ENCODE peak calls at places on chromosomes 13 and 19, in six cellular contexts. One of them, this sample, is unnamed.

GRCh38 chr19:34960103-34960805 is 3.8 kb downstream of the ZNF792 start:
- DNase-seq in B cell: no peak
- DNase-seq in endodermal cell: no peak
- DNase-seq in foreskin keratinocyte: no peak
- DNase-seq in activated B cell treated with CpG ODN at 0.5 μM for 24 hours: no peak
- DNase-seq in neural crest cell: no peak
- DNase-seq in this sample: no peak

GRCh38 chr19:7638802-7639465 is 2.0 kb downstream of the STXBP2 start:
- DNase-seq in foreskin keratinocyte: no peak
- DNase-seq in endodermal cell: no peak
- DNase-seq in B cell: no peak
- DNase-seq in neural crest cell: no peak
- DNase-seq in activated B cell treated with CpG ODN at 0.5 μM for 24 hours: no peak
- DNase-seq in this sample: no peak

GRCh38 chr13:61246351-61246750 is 169.3 kb downstream of the PCDH20 start:
- DNase-seq in activated B cell treated with CpG ODN at 0.5 μM for 24 hours: no peak
- DNase-seq in B cell: no peak
- DNase-seq in foreskin keratinocyte: no peak
- DNase-seq in endodermal cell: no peak
- DNase-seq in neural crest cell: no peak
- DNase-seq in this sample: no peak

GRCh38 chr13:88895261-88895941 is 1224.2 kb downstream of the SLITRK5 start:
- DNase-seq in neural crest cell: no peak
- DNase-seq in activated B cell treated with CpG ODN at 0.5 μM for 24 hours: no peak
- DNase-seq in foreskin keratinocyte: no peak
- DNase-seq in endodermal cell: no peak
- DNase-seq in B cell: no peak
- DNase-seq in this sample: no peak

GRCh38 chr13:111564657-111565056 is 244.2 kb downstream of the TEX29 start:
- DNase-seq in neural crest cell: no peak
- DNase-seq in B cell: no peak
- DNase-seq in foreskin keratinocyte: no peak
- DNase-seq in activated B cell treated with CpG ODN at 0.5 μM for 24 hours: no peak
- DNase-seq in endodermal cell: no peak
- DNase-seq in this sample: no peak

GRCh38 chr19:19338082-19338481 is 17.5 kb downstream of the MAU2 start:
- DNase-seq in endodermal cell: no peak
- DNase-seq in neural crest cell: no peak
- DNase-seq in activated B cell treated with CpG ODN at 0.5 μM for 24 hours: no peak
- DNase-seq in foreskin keratinocyte: peak; percentile 24
- DNase-seq in B cell: no peak
- DNase-seq in this sample: no peak

GRCh38 chr13:90416519-90416918 is 931.0 kb upstream of the MIR17HG start:
- DNase-seq in activated B cell treated with CpG ODN at 0.5 μM for 24 hours: no peak
- DNase-seq in foreskin keratinocyte: peak; percentile 6
- DNase-seq in B cell: no peak
- DNase-seq in endodermal cell: peak; percentile 44
- DNase-seq in neural crest cell: no peak
- DNase-seq in this sample: no peak

GRCh38 chr13:30715837-30716236 is 19.5 kb upstream of the ALOX5AP start:
- DNase-seq in B cell: no peak
- DNase-seq in endodermal cell: peak; percentile 10
- DNase-seq in neural crest cell: no peak
- DNase-seq in activated B cell treated with CpG ODN at 0.5 μM for 24 hours: no peak
- DNase-seq in foreskin keratinocyte: peak; percentile 39
- DNase-seq in this sample: no peak

GRCh38 chr19:30908262-30908771 is 440.9 kb downstream of the TSHZ3 start:
- DNase-seq in activated B cell treated with CpG ODN at 0.5 μM for 24 hours: no peak
- DNase-seq in B cell: no peak
- DNase-seq in neural crest cell: no peak
- DNase-seq in endodermal cell: no peak
- DNase-seq in foreskin keratinocyte: no peak
- DNase-seq in this sample: no peak

DNA sequence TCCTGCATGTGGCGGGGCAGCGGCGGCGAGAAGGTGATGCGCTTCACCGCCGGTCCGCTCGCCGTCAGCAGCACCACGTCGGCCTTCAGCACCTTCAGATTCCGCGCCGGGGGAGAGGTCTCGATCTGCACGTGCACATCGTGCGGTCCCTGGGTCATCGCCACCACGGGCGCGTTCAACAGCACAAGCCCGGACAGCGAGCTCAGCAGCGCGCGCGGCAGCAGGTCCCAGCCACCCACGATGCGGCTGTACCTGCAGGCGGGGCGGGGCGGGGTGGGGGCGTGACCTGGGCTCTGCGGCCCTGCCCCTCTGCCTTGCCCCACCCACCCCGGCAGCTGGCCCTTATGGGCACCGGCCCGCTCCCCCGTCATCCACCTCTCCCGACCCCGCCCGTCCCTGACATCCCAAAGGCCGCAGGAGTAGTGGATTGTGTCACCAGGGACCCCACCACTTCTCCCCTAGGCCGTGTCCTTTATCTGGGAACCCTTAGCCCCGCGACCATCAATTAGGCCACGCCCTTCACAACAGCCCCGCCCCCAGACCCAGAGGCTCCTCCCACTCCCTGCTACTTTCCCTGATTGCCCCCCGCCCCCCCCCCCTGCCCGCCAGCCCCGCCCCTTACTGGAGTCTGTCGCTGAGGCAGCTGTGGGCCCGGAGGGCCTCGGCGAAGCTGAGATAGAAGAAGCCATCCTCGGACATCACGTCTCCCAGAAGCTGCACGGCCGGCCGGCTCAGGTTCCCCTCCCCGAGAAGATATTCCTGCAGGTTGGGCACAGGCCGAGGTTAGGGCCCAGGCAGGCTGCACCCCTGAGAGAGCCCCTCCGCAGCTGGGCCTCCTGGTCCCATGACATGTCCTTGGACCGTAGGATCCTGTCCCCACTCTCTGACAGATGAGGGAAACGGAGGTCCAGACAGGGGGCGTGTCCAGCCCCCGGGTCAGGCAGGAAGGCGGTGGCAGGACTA is 6.1 kb downstream of the IL4I1 start:
- DNase-seq in foreskin keratinocyte: peak; percentile 51
- DNase-seq in B cell: peak; percentile 52
- DNase-seq in endodermal cell: peak; percentile 93
- DNase-seq in activated B cell treated with CpG ODN at 0.5 μM for 24 hours: peak; percentile 68
- DNase-seq in neural crest cell: peak; percentile 46
- DNase-seq in this sample: peak; percentile 87
- TF ChIP-seq CTCF in foreskin keratinocyte: no peak
- TF ChIP-seq CTCF in B cell: peak; percentile 69
- TF ChIP-seq CTCF in endodermal cell: peak; percentile 24
- TF ChIP-seq CTCF in activated B cell treated with CpG ODN at 0.5 μM for 24 hours: no peak
- TF ChIP-seq CTCF in neural crest cell: peak; percentile 8
- TF ChIP-seq CTCF in this sample: no peak

DNA sequence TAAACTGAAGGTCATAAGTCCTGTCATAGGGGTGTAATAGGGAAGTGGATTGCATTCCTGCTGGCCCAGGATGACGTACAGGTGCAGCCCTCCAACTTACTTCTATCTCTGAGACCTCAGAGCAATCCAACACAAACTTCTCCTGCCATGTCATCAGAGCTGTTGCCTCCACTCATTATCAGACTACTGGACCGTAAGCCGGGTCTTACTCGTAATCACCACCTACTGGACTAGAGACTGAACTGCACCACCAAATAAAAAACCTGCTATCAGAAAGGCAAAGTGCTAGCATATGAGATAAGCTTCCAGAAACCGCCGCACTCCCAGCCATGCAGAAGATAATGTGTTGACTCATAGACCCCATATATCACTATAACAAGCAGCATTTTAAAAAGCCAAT is 102.1 kb downstream of the SLITRK1 start:
- DNase-seq in neural crest cell: no peak
- DNase-seq in foreskin keratinocyte: peak; percentile 18
- DNase-seq in endodermal cell: peak; percentile 64
- DNase-seq in activated B cell treated with CpG ODN at 0.5 μM for 24 hours: no peak
- DNase-seq in B cell: no peak
- DNase-seq in this sample: no peak
- TF ChIP-seq CTCF in neural crest cell: peak; percentile 54
- TF ChIP-seq CTCF in foreskin keratinocyte: peak; percentile 65
- TF ChIP-seq CTCF in endodermal cell: peak; percentile 76
- TF ChIP-seq CTCF in activated B cell treated with CpG ODN at 0.5 μM for 24 hours: no peak
- TF ChIP-seq CTCF in B cell: no peak
- TF ChIP-seq CTCF in this sample: peak; percentile 50

GRCh38 chr19:3058821-3059314 is 3.4 kb downstream of the TLE5 start:
- DNase-seq in foreskin keratinocyte: no peak
- DNase-seq in neural crest cell: no peak
- DNase-seq in B cell: no peak
- DNase-seq in activated B cell treated with CpG ODN at 0.5 μM for 24 hours: no peak
- DNase-seq in endodermal cell: peak; percentile 24
- DNase-seq in this sample: no peak

GRCh38 chr19:3060852-3061182 is 1.5 kb downstream of the TLE5 start:
- DNase-seq in activated B cell treated with CpG ODN at 0.5 μM for 24 hours: no peak
- DNase-seq in neural crest cell: no peak
- DNase-seq in endodermal cell: no peak
- DNase-seq in B cell: no peak
- DNase-seq in foreskin keratinocyte: peak; percentile 20
- DNase-seq in this sample: no peak

GRCh38 chr19:3058009-3058820 is 4.1 kb downstream of the TLE5 start:
- DNase-seq in activated B cell treated with CpG ODN at 0.5 μM for 24 hours: no peak
- DNase-seq in neural crest cell: no peak
- DNase-seq in B cell: no peak
- DNase-seq in foreskin keratinocyte: no peak
- DNase-seq in endodermal cell: peak; percentile 36
- DNase-seq in this sample: no peak

GRCh38 chr19:3061214-3062161 is 807 bp downstream of the TLE5 start:
- DNase-seq in B cell: peak; percentile 80
- DNase-seq in foreskin keratinocyte: no peak
- DNase-seq in activated B cell treated with CpG ODN at 0.5 μM for 24 hours: peak; percentile 64
- DNase-seq in endodermal cell: no peak
- DNase-seq in neural crest cell: no peak
- DNase-seq in this sample: peak; percentile 87

DNA sequence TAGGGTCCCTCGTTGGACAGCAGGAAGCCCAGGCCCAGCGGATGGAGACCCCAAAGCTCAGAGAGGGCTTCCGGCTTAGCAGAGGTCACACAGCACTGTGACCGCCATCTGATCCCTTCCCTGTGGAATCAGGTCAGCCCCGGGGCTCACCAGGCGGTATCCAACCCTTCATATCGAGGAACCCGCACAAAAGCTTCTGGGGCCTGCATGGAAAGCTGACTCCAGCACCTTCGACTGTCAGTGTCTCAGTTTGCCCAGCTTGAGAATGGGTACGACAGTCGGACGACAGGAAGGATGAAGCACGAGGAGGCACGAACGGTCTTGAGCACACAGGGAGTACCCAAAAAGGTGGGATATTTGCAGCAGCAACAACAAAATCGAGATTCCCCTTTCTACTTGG is 2.6 kb downstream of the TLE5 start:
- DNase-seq in B cell: no peak
- DNase-seq in foreskin keratinocyte: no peak
- DNase-seq in activated B cell treated with CpG ODN at 0.5 μM for 24 hours: no peak
- DNase-seq in neural crest cell: no peak
- DNase-seq in endodermal cell: peak; percentile 34
- DNase-seq in this sample: no peak
- TF ChIP-seq CTCF in B cell: no peak
- TF ChIP-seq CTCF in foreskin keratinocyte: no peak
- TF ChIP-seq CTCF in activated B cell treated with CpG ODN at 0.5 μM for 24 hours: no peak
- TF ChIP-seq CTCF in neural crest cell: no peak
- TF ChIP-seq CTCF in endodermal cell: no peak
- TF ChIP-seq CTCF in this sample: no peak

GRCh38 chr19:55383789-55384575 is at the start of gene TMEM238:
- DNase-seq in foreskin keratinocyte: no peak
- DNase-seq in neural crest cell: no peak
- DNase-seq in activated B cell treated with CpG ODN at 0.5 μM for 24 hours: peak; percentile 58
- DNase-seq in endodermal cell: peak; percentile 85
- DNase-seq in B cell: no peak
- DNase-seq in this sample: peak; percentile 91
- TF ChIP-seq CTCF in foreskin keratinocyte: peak; percentile 62
- TF ChIP-seq CTCF in neural crest cell: peak; percentile 20
- TF ChIP-seq CTCF in activated B cell treated with CpG ODN at 0.5 μM for 24 hours: no peak
- TF ChIP-seq CTCF in endodermal cell: no peak
- TF ChIP-seq CTCF in B cell: no peak
- TF ChIP-seq CTCF in this sample: peak; percentile 47

GRCh38 chr19:5053661-5054060 is 84.7 kb downstream of the KDM4B start:
- DNase-seq in endodermal cell: no peak
- DNase-seq in neural crest cell: no peak
- DNase-seq in activated B cell treated with CpG ODN at 0.5 μM for 24 hours: no peak
- DNase-seq in B cell: no peak
- DNase-seq in foreskin keratinocyte: no peak
- DNase-seq in this sample: no peak
- TF ChIP-seq CTCF in endodermal cell: no peak
- TF ChIP-seq CTCF in neural crest cell: no peak
- TF ChIP-seq CTCF in activated B cell treated with CpG ODN at 0.5 μM for 24 hours: no peak
- TF ChIP-seq CTCF in B cell: no peak
- TF ChIP-seq CTCF in foreskin keratinocyte: no peak
- TF ChIP-seq CTCF in this sample: no peak

GRCh38 chr19:15464394-15465385 is at the start of gene RASAL3:
- DNase-seq in foreskin keratinocyte: no peak
- DNase-seq in endodermal cell: peak; percentile 59
- DNase-seq in activated B cell treated with CpG ODN at 0.5 μM for 24 hours: peak; percentile 33
- DNase-seq in B cell: peak; percentile 56
- DNase-seq in neural crest cell: no peak
- DNase-seq in this sample: peak; percentile 66

GRCh38 chr19:15466851-15467733 is 2.7 kb upstream of the RASAL3 start:
- DNase-seq in B cell: no peak
- DNase-seq in endodermal cell: no peak
- DNase-seq in neural crest cell: no peak
- DNase-seq in activated B cell treated with CpG ODN at 0.5 μM for 24 hours: no peak
- DNase-seq in foreskin keratinocyte: no peak
- DNase-seq in this sample: peak; percentile 62

GRCh38 chr19:15467734-15468214 is 3.4 kb upstream of the RASAL3 start:
- DNase-seq in foreskin keratinocyte: no peak
- DNase-seq in endodermal cell: no peak
- DNase-seq in B cell: no peak
- DNase-seq in neural crest cell: no peak
- DNase-seq in activated B cell treated with CpG ODN at 0.5 μM for 24 hours: no peak
- DNase-seq in this sample: no peak

GRCh38 chr19:15461694-15462093 is 2.6 kb downstream of the RASAL3 start:
- DNase-seq in endodermal cell: no peak
- DNase-seq in neural crest cell: no peak
- DNase-seq in activated B cell treated with CpG ODN at 0.5 μM for 24 hours: no peak
- DNase-seq in B cell: no peak
- DNase-seq in foreskin keratinocyte: no peak
- DNase-seq in this sample: no peak

GRCh38 chr19:15463865-15464371 is 426 bp downstream of the RASAL3 start:
- DNase-seq in activated B cell treated with CpG ODN at 0.5 μM for 24 hours: peak; percentile 52
- DNase-seq in endodermal cell: peak; percentile 70
- DNase-seq in B cell: peak; percentile 76
- DNase-seq in neural crest cell: no peak
- DNase-seq in foreskin keratinocyte: no peak
- DNase-seq in this sample: peak; percentile 74
- TF ChIP-seq CTCF in activated B cell treated with CpG ODN at 0.5 μM for 24 hours: no peak
- TF ChIP-seq CTCF in endodermal cell: no peak
- TF ChIP-seq CTCF in B cell: no peak
- TF ChIP-seq CTCF in neural crest cell: no peak
- TF ChIP-seq CTCF in foreskin keratinocyte: no peak
- TF ChIP-seq CTCF in this sample: no peak

GRCh38 chr19:54035215-54036178 is 28.2 kb downstream of the VSTM1 start:
- DNase-seq in foreskin keratinocyte: peak; percentile 70
- DNase-seq in neural crest cell: no peak
- DNase-seq in activated B cell treated with CpG ODN at 0.5 μM for 24 hours: no peak
- DNase-seq in B cell: no peak
- DNase-seq in endodermal cell: peak; percentile 81
- DNase-seq in this sample: peak; percentile 6

GRCh38 chr19:54029930-54030490 is 33.7 kb downstream of the VSTM1 start:
- DNase-seq in endodermal cell: peak; percentile 92
- DNase-seq in B cell: peak; percentile 48
- DNase-seq in neural crest cell: peak; percentile 73
- DNase-seq in activated B cell treated with CpG ODN at 0.5 μM for 24 hours: no peak
- DNase-seq in foreskin keratinocyte: peak; percentile 20
- DNase-seq in this sample: peak; percentile 48

GRCh38 chr19:54026656-54027055 is 35.2 kb downstream of the CACNG6 start:
- DNase-seq in B cell: no peak
- DNase-seq in neural crest cell: no peak
- DNase-seq in foreskin keratinocyte: no peak
- DNase-seq in activated B cell treated with CpG ODN at 0.5 μM for 24 hours: no peak
- DNase-seq in endodermal cell: no peak
- DNase-seq in this sample: no peak

GRCh38 chr19:54030895-54031586 is 32.7 kb downstream of the VSTM1 start:
- DNase-seq in neural crest cell: no peak
- DNase-seq in activated B cell treated with CpG ODN at 0.5 μM for 24 hours: no peak
- DNase-seq in foreskin keratinocyte: no peak
- DNase-seq in endodermal cell: peak; percentile 59
- DNase-seq in B cell: no peak
- DNase-seq in this sample: peak; percentile 3
- TF ChIP-seq CTCF in neural crest cell: peak; percentile 51
- TF ChIP-seq CTCF in activated B cell treated with CpG ODN at 0.5 μM for 24 hours: no peak
- TF ChIP-seq CTCF in foreskin keratinocyte: no peak
- TF ChIP-seq CTCF in endodermal cell: peak; percentile 76
- TF ChIP-seq CTCF in B cell: peak; percentile 18
- TF ChIP-seq CTCF in this sample: peak; percentile 23